ENCODE peak calls at places on chromosomes 12 and 14, in nine cellular contexts. One of them, this sample, is unnamed.

GRCh38 chr12:18868673-18869072 is 130.8 kb downstream of the CAPZA3 start:
- DNase-seq in dorsolateral prefrontal cortex: no peak
- DNase-seq in sciatic nerve: no peak
- DNase-seq in endothelial cell: no peak
- DNase-seq in hepatic stellate cell: no peak
- DNase-seq in lower leg skin: no peak
- DNase-seq in psoas muscle: no peak
- DNase-seq in NCI-H1105: no peak
- DNase-seq in anterior cingulate cortex: no peak
- DNase-seq in this sample: no peak

GRCh38 chr14:106094654-106095189 is 568.3 kb downstream of the TMEM121 start:
- DNase-seq in anterior cingulate cortex: no peak
- DNase-seq in hepatic stellate cell: no peak
- DNase-seq in endothelial cell: no peak
- DNase-seq in lower leg skin: no peak
- DNase-seq in sciatic nerve: peak; percentile 59
- DNase-seq in dorsolateral prefrontal cortex: no peak
- DNase-seq in NCI-H1105: no peak
- DNase-seq in psoas muscle: no peak
- DNase-seq in this sample: peak; percentile 10

GRCh38 chr14:96797943-96798349 is 764 bp downstream of the VRK1 start:
- DNase-seq in NCI-H1105: no peak
- DNase-seq in lower leg skin: no peak
- DNase-seq in psoas muscle: no peak
- DNase-seq in hepatic stellate cell: no peak
- DNase-seq in anterior cingulate cortex: no peak
- DNase-seq in sciatic nerve: no peak
- DNase-seq in endothelial cell: no peak
- DNase-seq in dorsolateral prefrontal cortex: no peak
- DNase-seq in this sample: no peak

GRCh38 chr14:94171208-94171607 is 2.9 kb upstream of the PPP4R4 start:
- DNase-seq in psoas muscle: no peak
- DNase-seq in hepatic stellate cell: peak; percentile 45
- DNase-seq in dorsolateral prefrontal cortex: no peak
- DNase-seq in anterior cingulate cortex: no peak
- DNase-seq in NCI-H1105: no peak
- DNase-seq in endothelial cell: no peak
- DNase-seq in sciatic nerve: no peak
- DNase-seq in lower leg skin: no peak
- DNase-seq in this sample: no peak

GRCh38 chr14:103130965-103131364 is 7.7 kb downstream of the TNFAIP2 start:
- DNase-seq in lower leg skin: no peak
- DNase-seq in psoas muscle: no peak
- DNase-seq in hepatic stellate cell: no peak
- DNase-seq in NCI-H1105: no peak
- DNase-seq in endothelial cell: no peak
- DNase-seq in dorsolateral prefrontal cortex: no peak
- DNase-seq in anterior cingulate cortex: no peak
- DNase-seq in sciatic nerve: peak; percentile 71
- DNase-seq in this sample: no peak

GRCh38 chr14:64562432-64562831 is 12.7 kb downstream of the PPP1R36 start:
- DNase-seq in endothelial cell: no peak
- DNase-seq in lower leg skin: no peak
- DNase-seq in hepatic stellate cell: no peak
- DNase-seq in NCI-H1105: no peak
- DNase-seq in anterior cingulate cortex: no peak
- DNase-seq in dorsolateral prefrontal cortex: no peak
- DNase-seq in sciatic nerve: no peak
- DNase-seq in psoas muscle: no peak
- DNase-seq in this sample: no peak

GRCh38 chr12:21643758-21644157 is 13.9 kb downstream of the LDHB start:
- DNase-seq in dorsolateral prefrontal cortex: no peak
- DNase-seq in NCI-H1105: no peak
- DNase-seq in lower leg skin: no peak
- DNase-seq in endothelial cell: no peak
- DNase-seq in anterior cingulate cortex: no peak
- DNase-seq in hepatic stellate cell: no peak
- DNase-seq in psoas muscle: no peak
- DNase-seq in sciatic nerve: no peak
- DNase-seq in this sample: no peak

GRCh38 chr14:58138065-58138718 is 13.8 kb downstream of the ARMH4 start:
- DNase-seq in NCI-H1105: no peak
- DNase-seq in anterior cingulate cortex: no peak
- DNase-seq in lower leg skin: no peak
- DNase-seq in hepatic stellate cell: no peak
- DNase-seq in psoas muscle: no peak
- DNase-seq in sciatic nerve: no peak
- DNase-seq in endothelial cell: no peak
- DNase-seq in dorsolateral prefrontal cortex: no peak
- DNase-seq in this sample: no peak

GRCh38 chr12:116390656-116391335 is 113.3 kb upstream of the MED13L start:
- DNase-seq in sciatic nerve: no peak
- DNase-seq in lower leg skin: no peak
- DNase-seq in NCI-H1105: no peak
- DNase-seq in psoas muscle: no peak
- DNase-seq in dorsolateral prefrontal cortex: no peak
- DNase-seq in endothelial cell: no peak
- DNase-seq in hepatic stellate cell: no peak
- DNase-seq in anterior cingulate cortex: no peak
- DNase-seq in this sample: peak; percentile 81

GRCh38 chr12:129911437-129912049 is 7.7 kb upstream of the TMEM132D start:
- DNase-seq in endothelial cell: no peak
- DNase-seq in lower leg skin: no peak
- DNase-seq in hepatic stellate cell: peak; percentile 16
- DNase-seq in NCI-H1105: peak; percentile 79
- DNase-seq in anterior cingulate cortex: peak; percentile 41
- DNase-seq in dorsolateral prefrontal cortex: peak; percentile 77
- DNase-seq in psoas muscle: no peak
- DNase-seq in sciatic nerve: no peak
- DNase-seq in this sample: peak; percentile 59

GRCh38 chr14:69547701-69548348 is 26.8 kb downstream of the CCDC177 start:
- DNase-seq in hepatic stellate cell: no peak
- DNase-seq in lower leg skin: no peak
- DNase-seq in sciatic nerve: no peak
- DNase-seq in dorsolateral prefrontal cortex: peak; percentile 48
- DNase-seq in endothelial cell: peak; percentile 82
- DNase-seq in NCI-H1105: no peak
- DNase-seq in anterior cingulate cortex: peak; percentile 53
- DNase-seq in psoas muscle: no peak
- DNase-seq in this sample: no peak

GRCh38 chr12:122356192-122356635 is 66.3 kb downstream of the CLIP1 start:
- DNase-seq in lower leg skin: peak; percentile 51
- DNase-seq in NCI-H1105: peak; percentile 47
- DNase-seq in psoas muscle: no peak
- DNase-seq in anterior cingulate cortex: peak; percentile 4
- DNase-seq in dorsolateral prefrontal cortex: peak; percentile 23
- DNase-seq in sciatic nerve: no peak
- DNase-seq in endothelial cell: peak; percentile 53
- DNase-seq in hepatic stellate cell: peak; percentile 42
- DNase-seq in this sample: peak; percentile 34

GRCh38 chr14:37197421-37198272 is at the start of gene MIPOL1:
- DNase-seq in sciatic nerve: peak; percentile 88
- DNase-seq in dorsolateral prefrontal cortex: peak; percentile 73
- DNase-seq in hepatic stellate cell: peak; percentile 89
- DNase-seq in psoas muscle: peak; percentile 90
- DNase-seq in NCI-H1105: peak; percentile 85
- DNase-seq in endothelial cell: peak; percentile 77
- DNase-seq in lower leg skin: peak; percentile 45
- DNase-seq in anterior cingulate cortex: peak; percentile 70
- DNase-seq in this sample: peak; percentile 88

GRCh38 chr14:91229743-91230200 is 14.7 kb downstream of the GPR68 start:
- DNase-seq in sciatic nerve: no peak
- DNase-seq in lower leg skin: no peak
- DNase-seq in dorsolateral prefrontal cortex: no peak
- DNase-seq in endothelial cell: no peak
- DNase-seq in hepatic stellate cell: peak; percentile 43
- DNase-seq in anterior cingulate cortex: no peak
- DNase-seq in psoas muscle: no peak
- DNase-seq in NCI-H1105: no peak
- DNase-seq in this sample: no peak

GRCh38 chr12:128940974-128941373 is 87.7 kb downstream of the GLT1D1 start:
- DNase-seq in dorsolateral prefrontal cortex: no peak
- DNase-seq in anterior cingulate cortex: no peak
- DNase-seq in endothelial cell: no peak
- DNase-seq in lower leg skin: no peak
- DNase-seq in hepatic stellate cell: no peak
- DNase-seq in psoas muscle: no peak
- DNase-seq in sciatic nerve: no peak
- DNase-seq in NCI-H1105: no peak
- DNase-seq in this sample: no peak

GRCh38 chr12:132766380-132767085 is 4.9 kb upstream of the ANKLE2 start:
- DNase-seq in endothelial cell: no peak
- DNase-seq in sciatic nerve: peak; percentile 74
- DNase-seq in dorsolateral prefrontal cortex: no peak
- DNase-seq in anterior cingulate cortex: no peak
- DNase-seq in NCI-H1105: peak; percentile 56
- DNase-seq in hepatic stellate cell: peak; percentile 64
- DNase-seq in lower leg skin: peak; percentile 43
- DNase-seq in psoas muscle: peak; percentile 67
- DNase-seq in this sample: peak; percentile 50

GRCh38 chr12:55969356-55969755 is 2.7 kb downstream of the CDK2 start:
- DNase-seq in psoas muscle: no peak
- DNase-seq in lower leg skin: no peak
- DNase-seq in hepatic stellate cell: no peak
- DNase-seq in NCI-H1105: no peak
- DNase-seq in anterior cingulate cortex: no peak
- DNase-seq in sciatic nerve: no peak
- DNase-seq in dorsolateral prefrontal cortex: no peak
- DNase-seq in endothelial cell: no peak
- DNase-seq in this sample: peak; percentile 13

GRCh38 chr14:65637780-65638179 is 225.2 kb downstream of the FUT8 start:
- DNase-seq in psoas muscle: no peak
- DNase-seq in hepatic stellate cell: no peak
- DNase-seq in anterior cingulate cortex: no peak
- DNase-seq in sciatic nerve: no peak
- DNase-seq in NCI-H1105: no peak
- DNase-seq in endothelial cell: no peak
- DNase-seq in dorsolateral prefrontal cortex: no peak
- DNase-seq in lower leg skin: no peak
- DNase-seq in this sample: no peak

GRCh38 chr12:70852416-70853150 is 68.0 kb downstream of the PTPRR start:
- DNase-seq in sciatic nerve: no peak
- DNase-seq in dorsolateral prefrontal cortex: no peak
- DNase-seq in NCI-H1105: no peak
- DNase-seq in psoas muscle: no peak
- DNase-seq in hepatic stellate cell: no peak
- DNase-seq in endothelial cell: no peak
- DNase-seq in lower leg skin: no peak
- DNase-seq in anterior cingulate cortex: no peak
- DNase-seq in this sample: no peak

GRCh38 chr12:48857278-48857994 is 5.5 kb upstream of the DDX23 start:
- DNase-seq in hepatic stellate cell: no peak
- DNase-seq in dorsolateral prefrontal cortex: no peak
- DNase-seq in anterior cingulate cortex: no peak
- DNase-seq in NCI-H1105: no peak
- DNase-seq in sciatic nerve: no peak
- DNase-seq in psoas muscle: no peak
- DNase-seq in lower leg skin: no peak
- DNase-seq in endothelial cell: no peak
- DNase-seq in this sample: no peak

GRCh38 chr14:65502676-65503124 is 90.2 kb downstream of the FUT8 start:
- DNase-seq in psoas muscle: no peak
- DNase-seq in anterior cingulate cortex: no peak
- DNase-seq in NCI-H1105: peak; percentile 13
- DNase-seq in lower leg skin: no peak
- DNase-seq in dorsolateral prefrontal cortex: no peak
- DNase-seq in hepatic stellate cell: peak; percentile 12
- DNase-seq in endothelial cell: no peak
- DNase-seq in sciatic nerve: no peak
- DNase-seq in this sample: no peak

GRCh38 chr12:122726056-122726558 is 4.5 kb downstream of the HCAR1 start:
- DNase-seq in anterior cingulate cortex: no peak
- DNase-seq in hepatic stellate cell: no peak
- DNase-seq in dorsolateral prefrontal cortex: no peak
- DNase-seq in lower leg skin: no peak
- DNase-seq in sciatic nerve: no peak
- DNase-seq in NCI-H1105: no peak
- DNase-seq in endothelial cell: no peak
- DNase-seq in psoas muscle: no peak
- DNase-seq in this sample: no peak

GRCh38 chr14:102942069-102942468 is 19.6 kb downstream of the AMN start:
- DNase-seq in anterior cingulate cortex: no peak
- DNase-seq in psoas muscle: no peak
- DNase-seq in lower leg skin: no peak
- DNase-seq in dorsolateral prefrontal cortex: no peak
- DNase-seq in endothelial cell: no peak
- DNase-seq in NCI-H1105: no peak
- DNase-seq in sciatic nerve: no peak
- DNase-seq in hepatic stellate cell: no peak
- DNase-seq in this sample: no peak

GRCh38 chr12:92810370-92810769 is 107.6 kb downstream of the PLEKHG7 start:
- DNase-seq in psoas muscle: no peak
- DNase-seq in hepatic stellate cell: no peak
- DNase-seq in lower leg skin: no peak
- DNase-seq in endothelial cell: no peak
- DNase-seq in dorsolateral prefrontal cortex: no peak
- DNase-seq in NCI-H1105: no peak
- DNase-seq in sciatic nerve: no peak
- DNase-seq in anterior cingulate cortex: no peak
- DNase-seq in this sample: no peak

GRCh38 chr14:100303179-100303578 is 3.1 kb downstream of the SLC25A29 start:
- DNase-seq in hepatic stellate cell: peak; percentile 58
- DNase-seq in anterior cingulate cortex: no peak
- DNase-seq in NCI-H1105: no peak
- DNase-seq in sciatic nerve: no peak
- DNase-seq in psoas muscle: no peak
- DNase-seq in dorsolateral prefrontal cortex: no peak
- DNase-seq in endothelial cell: peak; percentile 44
- DNase-seq in lower leg skin: no peak
- DNase-seq in this sample: no peak

GRCh38 chr12:55929306-55929791 is 1.6 kb upstream of the DGKA start:
- DNase-seq in anterior cingulate cortex: no peak
- DNase-seq in hepatic stellate cell: no peak
- DNase-seq in dorsolateral prefrontal cortex: no peak
- DNase-seq in NCI-H1105: no peak
- DNase-seq in lower leg skin: no peak
- DNase-seq in psoas muscle: no peak
- DNase-seq in sciatic nerve: no peak
- DNase-seq in endothelial cell: no peak
- DNase-seq in this sample: peak; percentile 22

GRCh38 chr12:106599302-106599701 is 16.5 kb downstream of the RFX4 start:
- DNase-seq in dorsolateral prefrontal cortex: no peak
- DNase-seq in NCI-H1105: no peak
- DNase-seq in psoas muscle: no peak
- DNase-seq in anterior cingulate cortex: no peak
- DNase-seq in hepatic stellate cell: no peak
- DNase-seq in sciatic nerve: no peak
- DNase-seq in lower leg skin: no peak
- DNase-seq in endothelial cell: no peak
- DNase-seq in this sample: no peak

GRCh38 chr12:19892186-19892585 is 452.9 kb downstream of the AEBP2 start:
- DNase-seq in anterior cingulate cortex: no peak
- DNase-seq in endothelial cell: no peak
- DNase-seq in NCI-H1105: no peak
- DNase-seq in hepatic stellate cell: no peak
- DNase-seq in lower leg skin: no peak
- DNase-seq in sciatic nerve: no peak
- DNase-seq in dorsolateral prefrontal cortex: no peak
- DNase-seq in psoas muscle: no peak
- DNase-seq in this sample: no peak

GRCh38 chr12:66196806-66197205 is 7.8 kb downstream of the IRAK3 start:
- DNase-seq in anterior cingulate cortex: no peak
- DNase-seq in sciatic nerve: no peak
- DNase-seq in endothelial cell: no peak
- DNase-seq in NCI-H1105: no peak
- DNase-seq in lower leg skin: no peak
- DNase-seq in psoas muscle: no peak
- DNase-seq in hepatic stellate cell: no peak
- DNase-seq in dorsolateral prefrontal cortex: no peak
- DNase-seq in this sample: no peak

GRCh38 chr12:46260913-46261476 is 7.8 kb downstream of the SLC38A1 start:
- DNase-seq in anterior cingulate cortex: no peak
- DNase-seq in endothelial cell: no peak
- DNase-seq in dorsolateral prefrontal cortex: no peak
- DNase-seq in hepatic stellate cell: no peak
- DNase-seq in NCI-H1105: no peak
- DNase-seq in lower leg skin: no peak
- DNase-seq in psoas muscle: no peak
- DNase-seq in sciatic nerve: no peak
- DNase-seq in this sample: no peak

This sample was measured in body of pancreas.